ENCODE peak calls at places on chromosomes 12 and 14, in four cellular contexts. O is SK-N-SH, A is HCT116, Y is transverse colon. Z is an unnamed sample.
A peak's percentile ranks its signal among the peaks of the same experiment; 100 is the strongest.

GRCh38 chr14:84750763-84751554 is 779.0 kb upstream of the FLRT2 start:
- DNase-seq in Y (no peak), O (no peak), A (no peak), Z (no peak)

GRCh38 chr14:44782775-44783238 is 178.9 kb downstream of the KLHL28 start:
- DNase-seq in O (no peak), A (no peak), Y (no peak), Z (no peak)

GRCh38 chr12:6461401-6462233 is 8.9 kb downstream of the VAMP1 start:
- DNase-seq in A (no peak), Y (peak; percentile 80), O (no peak), Z (peak; percentile 96)

GRCh38 chr12:50224026-50224692 is 57.0 kb upstream of the CERS5 start:
- DNase-seq in Y (peak; percentile 27), A (peak; percentile 92), O (no peak), Z (no peak)

GRCh38 chr14:34052658-34053014 is 101.8 kb upstream of the EGLN3 start:
- DNase-seq in Y (no peak), A (peak; percentile 70), O (no peak), Z (no peak)

GRCh38 chr12:2053675-2054070 is 886 bp downstream of the CACNA1C start:
- DNase-seq in Y (no peak), O (peak; percentile 81), A (no peak), Z (no peak)

GRCh38 chr14:105316968-105317498 is 2.5 kb downstream of the PACS2 start:
- DNase-seq in A (no peak), O (peak; percentile 10), Y (no peak), Z (no peak)

GRCh38 chr12:66024966-66025365 is 105.6 kb downstream of the LLPH start:
- DNase-seq in Y (no peak), A (no peak), O (no peak), Z (no peak)

DNA sequence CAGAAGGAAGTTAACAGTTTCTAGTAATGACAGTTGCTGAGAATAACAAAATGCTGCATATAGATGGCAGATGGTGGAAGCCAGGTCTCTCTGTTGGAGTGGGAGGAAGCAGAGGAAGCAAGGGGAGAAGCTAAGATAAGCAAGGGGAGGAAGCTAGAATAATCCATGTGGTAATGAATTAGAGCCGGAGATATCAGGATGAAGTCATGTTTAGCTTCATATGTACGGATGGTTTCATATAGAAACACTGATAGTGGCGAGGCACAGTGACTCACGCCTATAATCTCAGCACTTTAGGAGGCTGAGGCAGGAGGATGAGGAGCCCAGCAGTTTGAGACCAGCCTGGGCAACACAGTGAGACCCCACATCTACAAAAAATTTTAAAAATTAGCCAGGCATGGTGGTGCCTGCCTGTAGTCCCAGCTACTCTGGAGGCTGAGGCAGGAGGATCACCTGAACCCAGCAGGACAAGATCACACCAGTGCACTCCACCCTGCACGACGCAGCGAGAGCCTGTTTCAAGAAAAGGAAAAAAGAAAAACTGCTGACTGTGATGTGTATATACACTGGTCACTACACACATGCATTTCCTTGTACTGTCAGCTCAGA is 49.2 kb downstream of the ANAPC7 start:
- DNase-seq in A (no peak), Y (no peak), O (no peak), Z (no peak)
- TF ChIP-seq POLR2AphosphoS5 in A (no peak), Y (no peak), O (no peak), Z (peak; percentile 37)

DNA sequence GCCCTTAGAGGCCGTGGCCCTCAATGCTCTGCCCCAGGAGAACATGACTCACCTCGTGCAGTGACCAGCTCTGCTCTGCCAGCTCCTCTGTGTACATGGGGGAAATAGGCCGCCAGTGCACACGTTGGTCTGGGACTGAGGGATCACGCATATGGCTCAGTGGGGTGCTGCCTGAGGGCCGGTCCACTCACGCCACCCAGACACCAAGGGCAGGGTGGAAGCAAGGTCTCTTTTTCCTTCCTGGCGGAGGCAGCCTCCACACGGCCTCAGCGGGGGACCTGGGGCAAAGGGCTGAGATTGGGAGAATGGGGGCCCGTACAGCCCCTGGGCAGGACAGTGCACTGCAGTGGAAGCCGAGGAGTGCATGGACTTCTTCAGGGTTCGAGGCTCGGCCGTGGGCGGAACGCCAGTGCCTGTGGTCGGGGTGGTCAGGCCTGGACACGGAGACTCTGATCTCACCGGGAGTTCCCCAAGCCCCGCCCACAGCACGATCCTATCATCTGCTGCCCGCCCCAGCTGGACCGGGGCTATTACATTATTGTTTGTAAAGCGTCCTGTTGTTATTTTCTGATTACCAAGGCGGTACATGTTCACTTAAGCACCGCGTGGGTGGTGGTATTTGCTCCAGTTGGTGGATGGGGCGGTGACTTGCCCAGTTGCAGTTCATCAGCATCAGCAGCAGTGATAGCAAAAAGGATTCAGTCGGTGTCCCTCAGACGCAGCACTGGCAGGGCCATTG is 38.8 kb upstream of the TDRD9 start:
- DNase-seq in A (no peak), O (peak; percentile 35), Y (peak; percentile 76), Z (no peak)
- TF ChIP-seq POLR2AphosphoS5 in A (no peak), O (no peak), Y (no peak), Z (peak; percentile 16)

GRCh38 chr14:38866461-38866860 is 236.6 kb downstream of the SEC23A start:
- DNase-seq in O (no peak), Y (no peak), A (no peak), Z (no peak)

GRCh38 chr14:38868415-38869290 is 234.4 kb downstream of the SEC23A start:
- DNase-seq in O (no peak), A (no peak), Y (no peak), Z (no peak)

GRCh38 chr14:38870437-38870836 is 232.6 kb downstream of the SEC23A start:
- DNase-seq in Y (no peak), O (no peak), A (no peak), Z (no peak)

GRCh38 chr14:38862381-38862780 is 240.7 kb downstream of the SEC23A start:
- DNase-seq in A (no peak), O (no peak), Y (no peak), Z (no peak)

DNA sequence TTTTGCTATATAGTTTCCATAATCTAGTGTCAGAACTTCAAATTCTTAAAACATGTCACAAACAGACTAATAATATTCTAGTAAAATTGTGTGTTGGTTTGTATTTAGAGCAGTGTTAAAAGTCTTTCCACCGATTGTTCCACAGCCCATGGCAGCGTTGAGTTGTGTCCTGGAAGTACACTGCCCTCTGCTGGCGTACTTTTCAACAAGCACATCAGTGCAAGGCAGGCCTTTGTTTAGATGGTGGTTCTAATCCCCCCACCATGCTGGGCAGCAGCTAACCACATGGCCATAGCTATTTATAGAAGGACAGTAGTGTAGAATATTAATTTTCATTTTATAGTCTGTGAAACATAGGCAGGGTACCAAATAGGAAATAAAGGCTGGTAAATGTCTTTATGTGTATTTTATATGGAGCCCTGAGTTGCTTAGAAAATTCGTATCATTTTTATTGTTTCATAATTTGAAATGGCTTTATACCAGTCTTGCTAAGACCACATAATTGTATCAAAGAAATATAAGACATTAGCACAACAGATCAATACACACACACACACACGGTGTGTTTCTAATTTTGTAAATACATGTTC is 235.4 kb downstream of the SEC23A start:
- DNase-seq in O (peak; percentile 25), A (peak; percentile 67), Y (peak; percentile 78), Z (no peak)
- TF ChIP-seq POLR2AphosphoS5 in O (no peak), A (no peak), Y (no peak), Z (no peak)

DNA sequence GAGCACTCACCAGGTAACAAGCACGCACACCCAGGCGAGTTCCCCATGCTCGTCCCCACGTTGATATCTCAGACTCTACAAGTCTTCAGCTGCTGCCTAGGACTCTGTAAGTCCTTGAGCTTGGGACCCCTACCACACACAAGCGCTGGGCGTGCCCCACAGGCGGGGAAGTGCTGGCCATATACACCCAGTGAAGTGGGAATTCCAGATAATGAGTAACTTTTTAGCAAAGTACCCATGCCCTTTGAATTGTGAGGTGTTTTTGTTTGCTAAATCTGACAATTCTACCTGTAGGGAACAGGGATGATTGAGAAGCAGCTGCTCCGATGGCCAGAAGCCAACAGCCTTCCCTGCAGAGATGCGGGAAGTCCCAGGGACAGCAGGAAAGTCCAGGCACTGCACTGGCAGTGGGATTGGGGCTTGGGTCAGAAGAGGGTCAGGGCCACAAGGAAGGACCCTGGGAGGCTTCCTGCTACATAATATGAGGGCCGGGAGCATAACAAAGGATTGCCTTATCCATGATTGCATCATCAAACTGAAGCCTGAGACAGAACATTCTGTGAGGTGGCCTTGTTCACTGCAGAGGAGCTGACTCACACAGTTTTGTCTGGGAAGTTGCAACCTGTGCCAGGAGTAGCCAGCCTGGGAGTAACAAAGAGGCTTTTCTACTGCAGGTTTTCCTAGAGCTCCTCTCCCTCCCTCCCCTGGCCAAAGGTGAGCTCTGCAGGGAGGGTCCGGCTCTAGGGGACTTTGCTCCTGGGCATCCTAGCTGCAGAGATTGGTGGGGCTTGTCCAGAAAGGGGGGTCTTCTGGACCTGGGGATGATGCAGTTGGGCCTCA is 13.2 kb upstream of the SERPINA3 start:
- DNase-seq in Y (peak; percentile 76), O (no peak), A (peak; percentile 96), Z (no peak)
- TF ChIP-seq POLR2AphosphoS5 in Y (peak; percentile 78), O (no peak), A (peak; percentile 78), Z (peak; percentile 82)

DNA sequence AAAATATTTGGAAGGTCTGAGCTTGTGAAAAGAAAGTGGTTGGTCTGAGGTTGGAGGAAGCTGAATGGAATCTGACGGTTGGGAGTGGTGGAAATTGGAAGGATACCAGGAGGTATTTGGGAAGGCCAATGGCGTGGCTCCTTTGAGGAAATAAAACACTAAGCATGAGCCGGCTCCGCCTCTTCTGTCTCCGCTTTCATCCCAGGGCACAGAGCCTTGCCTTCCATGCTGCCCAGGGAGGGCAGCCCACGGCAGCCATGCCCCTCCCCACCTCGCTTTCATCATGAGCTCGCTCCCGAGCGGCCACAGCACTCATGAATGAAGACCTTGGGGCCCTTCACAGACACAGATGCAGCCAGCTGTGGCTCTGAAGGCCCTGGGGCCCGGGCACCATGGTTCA is 36.2 kb downstream of the HSP90AA1 start:
- DNase-seq in A (no peak), Y (no peak), O (no peak), Z (peak; percentile 52)
- TF ChIP-seq POLR2AphosphoS5 in A (no peak), Y (no peak), O (no peak), Z (peak; percentile 15)

GRCh38 chr12:64598831-64599230 is 11.5 kb upstream of the RASSF3 start:
- DNase-seq in O (peak; percentile 39), A (no peak), Y (no peak), Z (no peak)

GRCh38 chr12:64590183-64590582 is 20.1 kb upstream of the RASSF3 start:
- DNase-seq in O (no peak), A (no peak), Y (no peak), Z (no peak)

GRCh38 chr12:64600164-64600561 is 10.1 kb upstream of the RASSF3 start:
- DNase-seq in O (no peak), Y (no peak), A (no peak), Z (no peak)

GRCh38 chr12:64595863-64596793 is 14.2 kb upstream of the RASSF3 start:
- DNase-seq in Y (no peak), O (no peak), A (no peak), Z (no peak)
- TF ChIP-seq POLR2AphosphoS5 in Y (no peak), O (no peak), A (no peak), Z (peak; percentile 60)

GRCh38 chr14:35385042-35385839 is 19.3 kb downstream of the NFKBIA start:
- DNase-seq in O (peak; percentile 67), Y (peak; percentile 75), A (no peak), Z (no peak)
- TF ChIP-seq POLR2AphosphoS5 in O (peak; percentile 18), Y (peak; percentile 53), A (no peak), Z (peak; percentile 79)

Z was measured in spleen.